ENCODE peak calls at places on chromosomes 4 and X, in six cellular contexts. One of them, this sample, is unnamed.

GRCh38 chr4:28225689-28226353 is 1365.2 kb downstream of the STIM2 start:
- DNase-seq in M059J: no peak
- DNase-seq in midbrain: peak
- DNase-seq in activated CD4-positive, alpha-beta T cell treated with anti-CD3 and anti-CD28 coated beads, Interleukin-2, amount 50 U/mL, for 1 hour: no peak
- DNase-seq in left cardiac atrium: no peak
- DNase-seq in cardiac septum: no peak
- DNase-seq in this sample: no peak

GRCh38 chr4:8238515-8239053 is 31.0 kb upstream of the HTRA3 start:
- DNase-seq in M059J: no peak
- DNase-seq in midbrain: no peak
- DNase-seq in activated CD4-positive, alpha-beta T cell treated with anti-CD3 and anti-CD28 coated beads, Interleukin-2, amount 50 U/mL, for 1 hour: no peak
- DNase-seq in left cardiac atrium: no peak
- DNase-seq in cardiac septum: no peak
- DNase-seq in this sample: no peak

GRCh38 chr4:78200949-78201348 is 143.8 kb downstream of the FRAS1 start:
- DNase-seq in M059J: no peak
- DNase-seq in midbrain: no peak
- DNase-seq in activated CD4-positive, alpha-beta T cell treated with anti-CD3 and anti-CD28 coated beads, Interleukin-2, amount 50 U/mL, for 1 hour: no peak
- DNase-seq in left cardiac atrium: no peak
- DNase-seq in cardiac septum: no peak
- DNase-seq in this sample: no peak

GRCh38 chr4:70895846-70896435 is 6.2 kb upstream of the MOB1B start:
- DNase-seq in M059J: no peak
- DNase-seq in midbrain: no peak
- DNase-seq in activated CD4-positive, alpha-beta T cell treated with anti-CD3 and anti-CD28 coated beads, Interleukin-2, amount 50 U/mL, for 1 hour: no peak
- DNase-seq in left cardiac atrium: no peak
- DNase-seq in cardiac septum: no peak
- DNase-seq in this sample: no peak

GRCh38 chrX:56530011-56530410 is 33.4 kb upstream of the UBQLN2 start:
- DNase-seq in M059J: no peak
- DNase-seq in midbrain: no peak
- DNase-seq in activated CD4-positive, alpha-beta T cell treated with anti-CD3 and anti-CD28 coated beads, Interleukin-2, amount 50 U/mL, for 1 hour: no peak
- DNase-seq in left cardiac atrium: no peak
- DNase-seq in cardiac septum: no peak
- DNase-seq in this sample: no peak

GRCh38 chr4:67198757-67199156 is 346.5 kb downstream of the CENPC start:
- DNase-seq in M059J: peak
- DNase-seq in midbrain: no peak
- DNase-seq in activated CD4-positive, alpha-beta T cell treated with anti-CD3 and anti-CD28 coated beads, Interleukin-2, amount 50 U/mL, for 1 hour: no peak
- DNase-seq in left cardiac atrium: no peak
- DNase-seq in cardiac septum: no peak
- DNase-seq in this sample: peak

GRCh38 chr4:107036602-107037151 is 564 bp upstream of the DKK2 start:
- DNase-seq in M059J: no peak
- DNase-seq in midbrain: no peak
- DNase-seq in activated CD4-positive, alpha-beta T cell treated with anti-CD3 and anti-CD28 coated beads, Interleukin-2, amount 50 U/mL, for 1 hour: no peak
- DNase-seq in left cardiac atrium: no peak
- DNase-seq in cardiac septum: no peak
- DNase-seq in this sample: no peak

GRCh38 chr4:53816561-53816960 is 225.3 kb upstream of the LNX1 start:
- DNase-seq in M059J: no peak
- DNase-seq in midbrain: no peak
- DNase-seq in activated CD4-positive, alpha-beta T cell treated with anti-CD3 and anti-CD28 coated beads, Interleukin-2, amount 50 U/mL, for 1 hour: no peak
- DNase-seq in left cardiac atrium: no peak
- DNase-seq in cardiac septum: no peak
- DNase-seq in this sample: no peak

GRCh38 chr4:39023059-39023458 is 9.2 kb downstream of the TMEM156 start:
- DNase-seq in M059J: no peak
- DNase-seq in midbrain: no peak
- DNase-seq in activated CD4-positive, alpha-beta T cell treated with anti-CD3 and anti-CD28 coated beads, Interleukin-2, amount 50 U/mL, for 1 hour: no peak
- DNase-seq in left cardiac atrium: no peak
- DNase-seq in cardiac septum: no peak
- DNase-seq in this sample: no peak

GRCh38 chr4:13531609-13531998 is 12.7 kb downstream of the NKX3-2 start:
- DNase-seq in M059J: no peak
- DNase-seq in midbrain: no peak
- DNase-seq in activated CD4-positive, alpha-beta T cell treated with anti-CD3 and anti-CD28 coated beads, Interleukin-2, amount 50 U/mL, for 1 hour: no peak
- DNase-seq in left cardiac atrium: no peak
- DNase-seq in cardiac septum: no peak
- DNase-seq in this sample: no peak

GRCh38 chrX:67917412-67918010 is 373.7 kb downstream of the AR start:
- DNase-seq in M059J: no peak
- DNase-seq in midbrain: no peak
- DNase-seq in activated CD4-positive, alpha-beta T cell treated with anti-CD3 and anti-CD28 coated beads, Interleukin-2, amount 50 U/mL, for 1 hour: no peak
- DNase-seq in left cardiac atrium: no peak
- DNase-seq in cardiac septum: no peak
- DNase-seq in this sample: peak

GRCh38 chr4:6802626-6803025 is 20.1 kb downstream of the KIAA0232 start:
- DNase-seq in M059J: no peak
- DNase-seq in midbrain: no peak
- DNase-seq in activated CD4-positive, alpha-beta T cell treated with anti-CD3 and anti-CD28 coated beads, Interleukin-2, amount 50 U/mL, for 1 hour: no peak
- DNase-seq in left cardiac atrium: no peak
- DNase-seq in cardiac septum: no peak
- DNase-seq in this sample: no peak

GRCh38 chr4:7192252-7193039 is at the start of gene SORCS2:
- DNase-seq in M059J: peak
- DNase-seq in midbrain: peak
- DNase-seq in activated CD4-positive, alpha-beta T cell treated with anti-CD3 and anti-CD28 coated beads, Interleukin-2, amount 50 U/mL, for 1 hour: peak
- DNase-seq in left cardiac atrium: peak
- DNase-seq in cardiac septum: peak
- DNase-seq in this sample: peak

GRCh38 chr4:55673424-55673823 is 37.3 kb upstream of the NMU start:
- DNase-seq in M059J: no peak
- DNase-seq in midbrain: no peak
- DNase-seq in activated CD4-positive, alpha-beta T cell treated with anti-CD3 and anti-CD28 coated beads, Interleukin-2, amount 50 U/mL, for 1 hour: no peak
- DNase-seq in left cardiac atrium: no peak
- DNase-seq in cardiac septum: no peak
- DNase-seq in this sample: peak

GRCh38 chrX:21412883-21413282 is 38.7 kb downstream of the CNKSR2 start:
- DNase-seq in M059J: no peak
- DNase-seq in midbrain: no peak
- DNase-seq in activated CD4-positive, alpha-beta T cell treated with anti-CD3 and anti-CD28 coated beads, Interleukin-2, amount 50 U/mL, for 1 hour: no peak
- DNase-seq in left cardiac atrium: no peak
- DNase-seq in cardiac septum: no peak
- DNase-seq in this sample: no peak

GRCh38 chr4:141899103-141899502 is 262.7 kb downstream of the IL15 start:
- DNase-seq in M059J: no peak
- DNase-seq in midbrain: no peak
- DNase-seq in activated CD4-positive, alpha-beta T cell treated with anti-CD3 and anti-CD28 coated beads, Interleukin-2, amount 50 U/mL, for 1 hour: no peak
- DNase-seq in left cardiac atrium: no peak
- DNase-seq in cardiac septum: no peak
- DNase-seq in this sample: no peak

GRCh38 chrX:6778547-6779231 is 243.8 kb upstream of the VCX3A start:
- DNase-seq in M059J: peak
- DNase-seq in midbrain: peak
- DNase-seq in activated CD4-positive, alpha-beta T cell treated with anti-CD3 and anti-CD28 coated beads, Interleukin-2, amount 50 U/mL, for 1 hour: no peak
- DNase-seq in left cardiac atrium: no peak
- DNase-seq in cardiac septum: no peak
- DNase-seq in this sample: no peak

GRCh38 chr4:1332686-1333085 is 14.3 kb upstream of the UVSSA start:
- DNase-seq in M059J: no peak
- DNase-seq in midbrain: no peak
- DNase-seq in activated CD4-positive, alpha-beta T cell treated with anti-CD3 and anti-CD28 coated beads, Interleukin-2, amount 50 U/mL, for 1 hour: no peak
- DNase-seq in left cardiac atrium: no peak
- DNase-seq in cardiac septum: no peak
- DNase-seq in this sample: no peak

GRCh38 chrX:118420462-118420861 is 74.6 kb downstream of the WDR44 start:
- DNase-seq in M059J: peak
- DNase-seq in midbrain: no peak
- DNase-seq in activated CD4-positive, alpha-beta T cell treated with anti-CD3 and anti-CD28 coated beads, Interleukin-2, amount 50 U/mL, for 1 hour: no peak
- DNase-seq in left cardiac atrium: no peak
- DNase-seq in cardiac septum: no peak
- DNase-seq in this sample: peak

GRCh38 chr4:73859614-73860088 is 6.6 kb downstream of the PF4V1 start:
- DNase-seq in M059J: peak
- DNase-seq in midbrain: no peak
- DNase-seq in activated CD4-positive, alpha-beta T cell treated with anti-CD3 and anti-CD28 coated beads, Interleukin-2, amount 50 U/mL, for 1 hour: no peak
- DNase-seq in left cardiac atrium: no peak
- DNase-seq in cardiac septum: no peak
- DNase-seq in this sample: no peak

GRCh38 chr4:21885241-21885640 is 63.3 kb downstream of the KCNIP4 start:
- DNase-seq in M059J: peak
- DNase-seq in midbrain: no peak
- DNase-seq in activated CD4-positive, alpha-beta T cell treated with anti-CD3 and anti-CD28 coated beads, Interleukin-2, amount 50 U/mL, for 1 hour: no peak
- DNase-seq in left cardiac atrium: no peak
- DNase-seq in cardiac septum: no peak
- DNase-seq in this sample: no peak

GRCh38 chr4:40840985-40841571 is 91.3 kb downstream of the NSUN7 start:
- DNase-seq in M059J: peak
- DNase-seq in midbrain: peak
- DNase-seq in activated CD4-positive, alpha-beta T cell treated with anti-CD3 and anti-CD28 coated beads, Interleukin-2, amount 50 U/mL, for 1 hour: peak
- DNase-seq in left cardiac atrium: peak
- DNase-seq in cardiac septum: peak
- DNase-seq in this sample: peak

GRCh38 chr4:56684320-56684719 is 3.2 kb upstream of the HOPX start:
- DNase-seq in M059J: no peak
- DNase-seq in midbrain: no peak
- DNase-seq in activated CD4-positive, alpha-beta T cell treated with anti-CD3 and anti-CD28 coated beads, Interleukin-2, amount 50 U/mL, for 1 hour: no peak
- DNase-seq in left cardiac atrium: no peak
- DNase-seq in cardiac septum: no peak
- DNase-seq in this sample: no peak

This sample was measured in NB4.